ENCODE peak calls at places on chromosomes 5 and 9, in six cellular contexts. M is H9, L is IMR-90, P is neuronal stem cell, I is trophoblast cell, W is mesenchymal stem cell. N is an unnamed sample.

GRCh38 chr9:122562134-122562760 is 9.3 kb downstream of the OR1N2 start:
- DNase-seq in M (peak), L (no peak), P (no peak), I (no peak), W (no peak), N (no peak)

GRCh38 chr9:95125652-95126051 is 191.9 kb downstream of the FANCC start:
- DNase-seq in M (peak), L (no peak), P (no peak), I (no peak), W (no peak), N (no peak)

GRCh38 chr9:77014597-77015263 is 4.7 kb upstream of the FOXB2 start:
- DNase-seq in M (peak), L (no peak), P (peak), I (no peak), W (no peak), N (no peak)

GRCh38 chr5:68187268-68188055 is 28.1 kb upstream of the PIK3R1 start:
- DNase-seq in M (peak), L (peak), P (peak), I (no peak), W (peak), N (peak)

GRCh38 chr5:133423618-133424282 is 188.6 kb downstream of the FSTL4 start:
- DNase-seq in M (peak), L (peak), P (peak), I (peak), W (peak), N (peak)

GRCh38 chr9:93053781-93054331 is 4.6 kb upstream of the SUSD3 start:
- DNase-seq in M (no peak), L (no peak), P (no peak), I (no peak), W (no peak), N (no peak)

GRCh38 chr9:99112750-99113417 is 8.0 kb downstream of the TGFBR1 start:
- DNase-seq in M (no peak), L (no peak), P (no peak), I (no peak), W (no peak), N (no peak)

GRCh38 chr9:73667749-73668148 is 516.1 kb downstream of the ANXA1 start:
- DNase-seq in M (no peak), L (no peak), P (no peak), I (peak), W (peak), N (no peak)

GRCh38 chr5:53091304-53091703 is 18.3 kb downstream of the MOCS2 start:
- DNase-seq in M (no peak), L (peak), P (no peak), I (no peak), W (peak), N (no peak)

GRCh38 chr9:123072407-123072995 is 39.0 kb downstream of the GPR21 start:
- DNase-seq in M (peak), L (no peak), P (no peak), I (no peak), W (no peak), N (peak)

GRCh38 chr9:18473551-18474279 is at the start of gene ADAMTSL1:
- DNase-seq in M (peak), L (peak), P (peak), I (no peak), W (peak), N (peak)

GRCh38 chr9:2559212-2560152 is 62.1 kb upstream of the VLDLR start:
- DNase-seq in M (no peak), L (peak), P (no peak), I (peak), W (peak), N (no peak)

GRCh38 chr5:137651022-137651421 is 84.9 kb downstream of the KLHL3 start:
- DNase-seq in M (no peak), L (peak), P (no peak), I (no peak), W (no peak), N (no peak)

GRCh38 chr5:151574597-151574996 is 16.5 kb downstream of the FAT2 start:
- DNase-seq in M (no peak), L (no peak), P (no peak), I (no peak), W (no peak), N (no peak)

GRCh38 chr9:129894106-129894823 is 59.0 kb downstream of the USP20 start:
- DNase-seq in M (no peak), L (no peak), P (no peak), I (no peak), W (no peak), N (no peak)

GRCh38 chr9:118809160-118809625 is 560.0 kb downstream of the BRINP1 start:
- DNase-seq in M (peak), L (no peak), P (no peak), I (no peak), W (no peak), N (peak)

GRCh38 chr9:72557549-72557948 is 36.1 kb downstream of the TMC1 start:
- DNase-seq in M (no peak), L (peak), P (no peak), I (peak), W (peak), N (peak)

GRCh38 chr5:56099346-56099745 is 104.6 kb upstream of the IL6ST start:
- DNase-seq in M (no peak), L (peak), P (no peak), I (no peak), W (peak), N (no peak)

GRCh38 chr9:135821116-135821515 is 86.2 kb downstream of the CAMSAP1 start:
- DNase-seq in M (peak), L (no peak), P (no peak), I (no peak), W (no peak), N (no peak)

GRCh38 chr9:36880075-36880474 is 154.0 kb downstream of the PAX5 start:
- DNase-seq in M (no peak), L (no peak), P (no peak), I (no peak), W (no peak), N (no peak)

GRCh38 chr5:107783551-107783950 is 112.8 kb upstream of the EFNA5 start:
- DNase-seq in M (no peak), L (peak), P (no peak), I (no peak), W (peak), N (no peak)

GRCh38 chr9:104856413-104856941 is 71.5 kb downstream of the ABCA1 start:
- DNase-seq in M (no peak), L (peak), P (no peak), I (no peak), W (no peak), N (no peak)

GRCh38 chr5:170266570-170267379 is 30.8 kb downstream of the LCP2 start:
- DNase-seq in M (no peak), L (no peak), P (no peak), I (no peak), W (no peak), N (no peak)

GRCh38 chr5:91150189-91150588 is 232.9 kb downstream of the ARRDC3 start:
- DNase-seq in M (no peak), L (no peak), P (no peak), I (no peak), W (no peak), N (no peak)

GRCh38 chr5:93359296-93359957 is 221.6 kb downstream of the NR2F1-AS1 start:
- DNase-seq in M (no peak), L (peak), P (no peak), I (no peak), W (peak), N (no peak)

GRCh38 chr9:123028136-123028535 is 5.3 kb upstream of the GPR21 start:
- DNase-seq in M (no peak), L (no peak), P (no peak), I (no peak), W (no peak), N (no peak)

GRCh38 chr5:59142138-59142537 is 559.3 kb downstream of the RAB3C start:
- DNase-seq in M (no peak), L (no peak), P (no peak), I (no peak), W (no peak), N (no peak)

GRCh38 chr9:97633859-97634485 is 351 bp downstream of the NCBP1 start:
- DNase-seq in M (no peak), L (peak), P (no peak), I (no peak), W (no peak), N (no peak)

GRCh38 chr5:73007051-73007450 is 51.2 kb downstream of the FCHO2 start:
- DNase-seq in M (no peak), L (no peak), P (no peak), I (no peak), W (no peak), N (no peak)

GRCh38 chr9:26947736-26948135 is 694 bp upstream of the PLAA start:
- DNase-seq in M (no peak), L (no peak), P (no peak), I (no peak), W (no peak), N (no peak)

GRCh38 chr5:148887123-148887881 is 60.9 kb downstream of the ADRB2 start:
- DNase-seq in M (no peak), L (no peak), P (no peak), I (no peak), W (no peak), N (no peak)
- H3K14ac ChIP-seq in M (no peak), L (no peak), P (no peak), I (no peak), W (no peak), N (no peak)

GRCh38 chr5:61551637-61552313 is 219.7 kb downstream of the ZSWIM6 start:
- DNase-seq in M (no peak), L (no peak), P (no peak), I (no peak), W (no peak), N (no peak)
- H3K14ac ChIP-seq in M (no peak), L (no peak), P (no peak), I (no peak), W (no peak), N (no peak)

GRCh38 chr5:147735621-147736125 is 46.9 kb downstream of the JAKMIP2 start:
- DNase-seq in M (no peak), L (no peak), P (no peak), I (no peak), W (no peak), N (no peak)
- H3K14ac ChIP-seq in M (no peak), L (no peak), P (no peak), I (no peak), W (no peak), N (no peak)

DNA sequence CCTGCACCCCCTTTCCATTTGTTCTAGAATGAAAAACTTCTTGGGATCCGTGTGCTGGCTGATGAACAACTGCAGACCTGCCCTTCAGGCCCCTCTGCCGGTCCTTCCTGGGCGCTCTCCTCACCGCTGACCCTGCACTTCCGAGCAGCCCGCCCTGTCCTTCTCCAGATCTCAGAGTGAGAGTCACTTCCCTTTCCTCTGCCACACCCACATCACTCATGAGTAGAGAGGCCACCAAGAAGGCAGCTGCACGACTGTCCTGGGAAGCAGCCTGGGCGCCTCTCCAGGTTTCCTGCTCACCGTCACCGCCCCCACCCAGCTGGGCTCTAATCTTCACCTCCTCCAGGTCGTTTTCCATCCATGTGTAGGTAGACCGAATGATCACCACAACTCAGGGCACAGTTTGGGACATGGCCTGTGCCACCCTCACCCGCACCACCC is 35.0 kb upstream of the NSMF start:
- DNase-seq in M (no peak), L (no peak), P (no peak), I (no peak), W (no peak), N (no peak)
- H3K14ac ChIP-seq in M (no peak), L (no peak), P (no peak), I (no peak), W (no peak), N (no peak)

DNA sequence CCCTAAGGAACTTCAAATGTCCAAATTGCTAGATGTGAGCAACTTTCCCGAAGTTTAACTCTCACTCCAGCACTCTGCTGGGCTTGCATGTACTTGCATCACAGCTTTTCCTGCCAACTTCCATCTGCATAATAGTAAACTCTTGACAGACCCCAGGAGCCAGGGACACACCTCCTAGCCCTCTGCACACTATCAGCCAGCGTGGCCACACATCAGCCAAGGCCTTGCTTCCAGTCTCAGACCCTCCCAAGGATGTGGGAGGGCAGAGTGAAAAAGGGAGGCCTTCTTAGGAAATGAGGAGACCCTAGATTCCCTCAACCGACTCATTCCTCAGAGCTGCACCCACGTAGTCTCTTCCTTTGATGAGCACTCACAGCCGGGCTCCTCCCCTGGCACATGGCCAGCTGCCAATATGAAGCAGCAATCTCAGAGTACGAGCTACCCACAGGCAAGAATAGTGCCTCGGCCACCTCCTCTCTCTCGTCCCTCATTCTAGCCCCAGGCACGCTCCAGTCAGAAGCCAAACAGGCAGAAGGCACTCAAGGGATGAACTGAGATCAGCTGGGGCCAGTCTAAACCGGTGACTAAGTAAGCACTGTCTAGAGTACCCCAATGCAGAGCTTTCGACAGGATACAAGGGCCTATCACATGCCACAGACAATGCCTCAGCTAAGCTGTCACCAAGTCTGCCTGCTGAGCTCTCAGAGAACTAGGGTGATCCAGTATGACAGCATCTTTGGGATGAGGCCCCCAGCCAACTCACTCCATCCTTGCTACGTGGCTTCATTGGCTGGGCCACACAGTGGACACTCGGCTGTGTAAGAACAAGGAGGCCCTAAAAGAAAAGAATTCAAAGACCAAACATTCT is 2.3 kb downstream of the P4HA2 start:
- DNase-seq in M (peak), L (peak), P (no peak), I (peak), W (peak), N (no peak)
- H3K14ac ChIP-seq in M (no peak), L (peak), P (no peak), I (no peak), W (peak), N (no peak)

DNA sequence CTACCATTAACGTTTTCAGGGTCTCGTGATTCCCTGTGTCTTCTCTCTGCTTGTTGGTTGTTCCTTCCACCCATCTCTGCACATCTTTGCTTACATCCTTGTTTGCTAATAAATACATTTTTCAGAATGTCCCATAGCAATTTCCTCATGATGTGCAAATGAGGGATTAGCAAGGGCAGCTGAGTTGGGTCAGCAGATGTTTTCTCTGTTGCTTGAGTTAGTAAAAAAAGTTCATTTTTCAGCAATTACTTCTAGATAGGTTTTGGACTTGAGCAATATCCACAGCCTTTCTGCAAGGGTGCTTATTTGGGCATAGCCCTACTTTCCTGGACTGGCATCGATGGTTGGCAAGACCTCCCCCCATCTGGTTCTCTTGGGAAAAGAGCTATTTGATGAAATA is 4.8 kb upstream of the TNFSF15 start:
- DNase-seq in M (no peak), L (no peak), P (no peak), I (no peak), W (no peak), N (no peak)
- H3K14ac ChIP-seq in M (no peak), L (no peak), P (no peak), I (no peak), W (no peak), N (no peak)

GRCh38 chr9:132797861-132798659 is 80.0 kb downstream of the AK8 start:
- DNase-seq in M (no peak), L (no peak), P (no peak), I (no peak), W (no peak), N (no peak)
- H3K14ac ChIP-seq in M (no peak), L (no peak), P (no peak), I (no peak), W (no peak), N (no peak)

GRCh38 chr5:135504376-135504775 is 31.4 kb downstream of the NEUROG1 start:
- DNase-seq in M (no peak), L (no peak), P (no peak), I (no peak), W (no peak), N (no peak)
- H3K14ac ChIP-seq in M (no peak), L (no peak), P (no peak), I (no peak), W (no peak), N (no peak)

DNA sequence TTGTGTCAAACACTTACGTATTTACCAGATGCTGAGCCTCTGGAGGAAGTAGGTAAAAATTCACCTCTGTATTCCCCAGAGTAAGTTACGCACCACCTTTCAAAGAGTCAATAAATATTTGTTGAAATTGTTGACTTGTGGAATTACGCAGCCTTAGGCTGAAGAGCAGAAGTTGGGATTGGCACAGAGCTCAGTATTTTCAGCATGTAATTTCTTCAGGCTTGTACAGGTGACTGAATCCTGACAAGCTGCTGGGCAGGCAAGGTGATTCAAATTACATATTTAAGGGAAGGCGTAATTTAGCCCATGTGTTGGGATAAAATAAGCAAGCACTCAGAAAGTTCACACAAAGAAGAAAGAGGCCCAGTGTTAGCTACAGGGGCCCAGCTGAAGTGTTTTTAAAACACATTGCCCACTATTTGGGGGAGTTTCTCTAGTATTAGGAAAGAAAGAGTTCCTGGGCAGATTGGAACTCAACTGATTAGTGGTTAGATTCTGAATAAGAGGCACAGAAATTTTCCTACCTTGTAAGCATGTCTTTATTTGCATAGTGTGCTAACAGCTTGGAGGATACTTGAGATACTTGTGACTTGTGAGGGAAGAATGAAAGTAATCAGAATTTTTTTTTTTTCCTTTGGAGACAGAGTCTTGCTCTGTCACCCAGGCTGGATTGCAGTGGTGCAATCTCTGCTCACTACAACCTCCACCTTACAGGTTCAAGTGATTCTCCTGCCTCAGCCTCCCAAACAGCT is 165.3 kb upstream of the FBXL7 start:
- DNase-seq in M (no peak), L (no peak), P (no peak), I (peak), W (no peak), N (no peak)
- H3K14ac ChIP-seq in M (no peak), L (no peak), P (no peak), I (no peak), W (no peak), N (no peak)